ENCODE peak calls at places on chromosomes 11 and 22, in four cellular contexts. K is activated T-helper 2 cell treated with anti-CD3 and anti-CD28 coated beads, Interferon-gamma antibody, Interleukin-2, Interleukin-4, amounts not matched to agents 10 μg/mL and 5 μg/mL and 100 μg/mL, durations not matched to agents 14 hours and 24 hours and 36 hours; X is Caco-2; I is left lung. U is an unnamed sample.

GRCh38 chr22:50699001-50699753 is 26.6 kb downstream of the SHANK3 start:
- DNase-seq in K (no peak), X (no peak), I (peak; percentile 63), U (no peak)

GRCh38 chr11:3807856-3808845 is at the start of gene PGAP2:
- DNase-seq in X (peak; percentile 88), K (peak; percentile 53), I (peak; percentile 94), U (peak; percentile 48)

GRCh38 chr11:118338637-118339061 is 3.9 kb downstream of the CD3D start:
- DNase-seq in X (peak; percentile 77), I (no peak), K (peak; percentile 88), U (peak; percentile 74)

GRCh38 chr22:26567610-26568009 is 22.3 kb downstream of the TPST2 start:
- DNase-seq in I (no peak), K (no peak), X (no peak), U (no peak)

GRCh38 chr11:104772806-104773241 is 125.4 kb downstream of the CASP12 start:
- DNase-seq in X (no peak), I (no peak), K (no peak), U (no peak)

GRCh38 chr11:119175493-119176077 is 7.1 kb downstream of the NLRX1 start:
- DNase-seq in K (no peak), X (no peak), I (peak; percentile 2), U (no peak)

GRCh38 chr11:63445720-63446119 is 45.2 kb downstream of the PLAAT5 start:
- DNase-seq in I (no peak), K (no peak), X (no peak), U (no peak)

GRCh38 chr11:128482512-128483191 is 104.7 kb downstream of the ETS1 start:
- DNase-seq in K (no peak), X (no peak), I (no peak), U (peak; percentile 43)

GRCh38 chr22:44523981-44524759 is 26.1 kb upstream of the RTL6 start:
- DNase-seq in X (no peak), K (no peak), I (no peak), U (no peak)

GRCh38 chr11:88414385-88414861 is 76.9 kb upstream of the CTSC start:
- DNase-seq in K (no peak), X (no peak), I (no peak), U (no peak)

GRCh38 chr11:503179-503981 is 3.7 kb downstream of the RNH1 start:
- DNase-seq in I (peak; percentile 88), X (no peak), K (no peak), U (no peak)

GRCh38 chr22:35552186-35552842 is 11.7 kb downstream of the RASD2 start:
- DNase-seq in I (no peak), X (no peak), K (peak; percentile 82), U (peak; percentile 70)

GRCh38 chr11:27696112-27696511 is 4.1 kb downstream of the BDNF start:
- DNase-seq in K (no peak), X (no peak), I (no peak), U (no peak)

GRCh38 chr11:123302751-123303195 is 107.7 kb upstream of the CLMP start:
- DNase-seq in I (no peak), X (no peak), K (no peak), U (no peak)

GRCh38 chr22:29346659-29347058 is 31.2 kb upstream of the RASL10A start:
- DNase-seq in X (no peak), I (no peak), K (no peak), U (no peak)

GRCh38 chr11:115765803-115766239 is 261.6 kb upstream of the CADM1 start:
- DNase-seq in K (no peak), X (no peak), I (no peak), U (no peak)

GRCh38 chr11:93525601-93526000 is 17.6 kb downstream of the SMCO4 start:
- DNase-seq in K (no peak), I (no peak), X (no peak), U (no peak)

GRCh38 chr22:24244144-24244787 is 616 bp downstream of the GGT5 start:
- DNase-seq in K (no peak), X (no peak), I (no peak), U (no peak)

GRCh38 chr22:46480396-46480795 is 57.0 kb downstream of the CELSR1 start:
- DNase-seq in X (no peak), I (no peak), K (no peak), U (no peak)

GRCh38 chr11:35010656-35011055 is 94.2 kb downstream of the PDHX start:
- DNase-seq in I (no peak), X (no peak), K (no peak), U (no peak)

GRCh38 chr11:103433976-103434375 is 324.8 kb downstream of the DYNC2H1 start:
- DNase-seq in I (no peak), X (no peak), K (no peak), U (no peak)

GRCh38 chr11:66039765-66040164 is 9.2 kb downstream of the GAL3ST3 start:
- DNase-seq in X (no peak), I (peak; percentile 21), K (no peak), U (no peak)

GRCh38 chr22:40791241-40791640 is 27.9 kb downstream of the SLC25A17 start:
- DNase-seq in I (no peak), K (no peak), X (no peak), U (no peak)

GRCh38 chr11:86073948-86074347 is 5.1 kb upstream of the PICALM start:
- DNase-seq in I (no peak), X (no peak), K (no peak), U (no peak)

U was measured in activated T-helper 9 cell treated with anti-CD3 and anti-CD28 coated beads, Interleukin-2, amount 50 U/mL, for 16 hours.